ENCODE peak calls at places on chromosomes 5 and 9, in six cellular contexts. W, Q, O, V, F and U are unnamed samples.

GRCh38 chr9:37618817-37619216 is 26.4 kb upstream of the TOMM5 start:
- DNase-seq in W (no peak), Q (no peak), V (no peak), O (no peak), F (no peak), U (no peak)

GRCh38 chr5:98977723-98978122 is 48.9 kb upstream of the CHD1 start:
- DNase-seq in F (no peak), O (peak; percentile 93), W (no peak), Q (no peak), V (no peak), U (no peak)

GRCh38 chr5:37777472-37778135 is 62.2 kb downstream of the GDNF start:
- DNase-seq in Q (no peak), W (no peak), V (no peak), O (peak; percentile 34), F (no peak), U (no peak)

GRCh38 chr9:69785757-69786156 is 25.9 kb upstream of the PTAR1 start:
- DNase-seq in V (no peak), F (no peak), W (no peak), Q (no peak), O (no peak), U (no peak)

GRCh38 chr5:149367249-149367971 is 9.6 kb downstream of the PCYOX1L start:
- DNase-seq in W (peak; percentile 96), Q (peak; percentile 75), O (peak; percentile 62), F (peak; percentile 68), V (no peak), U (peak; percentile 82)

GRCh38 chr9:2967779-2968178 is 123.9 kb upstream of the PUM3 start:
- DNase-seq in O (no peak), F (no peak), Q (no peak), V (no peak), W (no peak), U (no peak)

GRCh38 chr5:84821924-84822323 is 437.2 kb upstream of the EDIL3 start:
- DNase-seq in V (no peak), O (no peak), Q (no peak), W (no peak), F (no peak), U (no peak)

GRCh38 chr9:98989036-98990000 is 45.6 kb downstream of the COL15A1 start:
- DNase-seq in O (no peak), F (no peak), Q (peak; percentile 82), V (peak; percentile 69), W (peak; percentile 86), U (no peak)

GRCh38 chr5:129766798-129767197 is 18.9 kb downstream of the MINAR2 start:
- DNase-seq in W (no peak), V (no peak), F (no peak), Q (no peak), O (no peak), U (no peak)

GRCh38 chr5:116652196-116652729 is 77.6 kb upstream of the SEMA6A start:
- DNase-seq in V (peak; percentile 51), Q (no peak), O (no peak), W (no peak), F (no peak), U (no peak)

GRCh38 chr9:130599625-130600024 is 20.2 kb downstream of the FUBP3 start:
- DNase-seq in W (no peak), Q (no peak), O (no peak), V (no peak), F (no peak), U (no peak)

GRCh38 chr5:180802325-180803180 is at the start of gene MGAT1:
- DNase-seq in O (peak; percentile 86), W (peak; percentile 79), V (peak; percentile 81), Q (peak; percentile 91), F (peak; percentile 92), U (peak; percentile 84)

GRCh38 chr5:44868541-44868940 is 59.8 kb downstream of the MRPS30 start:
- DNase-seq in O (no peak), V (no peak), W (no peak), Q (no peak), F (no peak), U (no peak)

GRCh38 chr5:80793354-80793753 is 138.6 kb upstream of the DHFR start:
- DNase-seq in V (no peak), W (no peak), O (no peak), F (no peak), Q (no peak), U (no peak)

GRCh38 chr5:150412319-150413175 is at the start of gene CD74:
- DNase-seq in Q (peak; percentile 94), O (peak; percentile 95), W (no peak), F (peak; percentile 85), V (peak; percentile 32), U (peak; percentile 55)
- TF ChIP-seq POLR2A in Q (peak; percentile 93), O (no peak), W (no peak), F (peak; percentile 15), V (peak; percentile 40), U (no peak)

GRCh38 chr5:179698935-179699639 is at the start of gene CANX:
- DNase-seq in O (no peak), V (no peak), F (no peak), Q (no peak), W (peak; percentile 44), U (no peak)

GRCh38 chr5:179696605-179697004 is 2.2 kb upstream of the CANX start:
- DNase-seq in O (no peak), V (no peak), Q (no peak), F (no peak), W (no peak), U (no peak)

GRCh38 chr5:179699640-179700298 is 1.0 kb downstream of the CANX start:
- DNase-seq in Q (peak; percentile 53), O (no peak), F (no peak), V (no peak), W (peak; percentile 52), U (peak; percentile 74)

GRCh38 chr5:179697108-179697507 is 1.7 kb upstream of the CANX start:
- DNase-seq in F (no peak), V (no peak), W (no peak), O (no peak), Q (no peak), U (no peak)

GRCh38 chr5:179697993-179698934 is 503 bp upstream of the CANX start:
- DNase-seq in F (peak; percentile 99), W (peak; percentile 99), Q (peak; percentile 99), V (peak; percentile 99), O (peak; percentile 99), U (peak; percentile 100)
- TF ChIP-seq POLR2A in F (peak; percentile 71), W (peak; percentile 93), Q (peak; percentile 92), V (peak; percentile 90), O (peak; percentile 24), U (peak; percentile 96)

DNA sequence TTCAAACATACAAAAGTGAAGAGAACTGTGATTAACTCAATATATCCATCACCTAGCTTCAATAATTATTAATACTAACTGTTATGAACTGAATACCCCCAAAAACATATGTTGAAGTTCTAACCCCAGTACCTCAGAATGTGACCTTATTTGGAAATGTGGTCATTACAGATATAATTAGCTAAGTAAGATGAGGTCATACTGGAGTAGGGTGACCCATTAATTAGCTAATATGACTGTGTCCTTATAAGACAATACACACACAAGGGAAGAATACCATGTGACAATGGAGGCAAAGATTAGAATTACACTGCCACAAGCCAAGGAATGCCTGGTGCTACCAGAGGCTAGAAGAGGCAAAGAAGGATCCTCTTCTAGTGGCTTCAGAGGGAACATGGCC is 7.8 kb downstream of the RRAGA start:
- DNase-seq in Q (no peak), V (no peak), F (no peak), O (no peak), W (no peak), U (peak; percentile 13)
- TF ChIP-seq POLR2A in Q (no peak), V (no peak), F (no peak), O (no peak), W (no peak), U (no peak)

DNA sequence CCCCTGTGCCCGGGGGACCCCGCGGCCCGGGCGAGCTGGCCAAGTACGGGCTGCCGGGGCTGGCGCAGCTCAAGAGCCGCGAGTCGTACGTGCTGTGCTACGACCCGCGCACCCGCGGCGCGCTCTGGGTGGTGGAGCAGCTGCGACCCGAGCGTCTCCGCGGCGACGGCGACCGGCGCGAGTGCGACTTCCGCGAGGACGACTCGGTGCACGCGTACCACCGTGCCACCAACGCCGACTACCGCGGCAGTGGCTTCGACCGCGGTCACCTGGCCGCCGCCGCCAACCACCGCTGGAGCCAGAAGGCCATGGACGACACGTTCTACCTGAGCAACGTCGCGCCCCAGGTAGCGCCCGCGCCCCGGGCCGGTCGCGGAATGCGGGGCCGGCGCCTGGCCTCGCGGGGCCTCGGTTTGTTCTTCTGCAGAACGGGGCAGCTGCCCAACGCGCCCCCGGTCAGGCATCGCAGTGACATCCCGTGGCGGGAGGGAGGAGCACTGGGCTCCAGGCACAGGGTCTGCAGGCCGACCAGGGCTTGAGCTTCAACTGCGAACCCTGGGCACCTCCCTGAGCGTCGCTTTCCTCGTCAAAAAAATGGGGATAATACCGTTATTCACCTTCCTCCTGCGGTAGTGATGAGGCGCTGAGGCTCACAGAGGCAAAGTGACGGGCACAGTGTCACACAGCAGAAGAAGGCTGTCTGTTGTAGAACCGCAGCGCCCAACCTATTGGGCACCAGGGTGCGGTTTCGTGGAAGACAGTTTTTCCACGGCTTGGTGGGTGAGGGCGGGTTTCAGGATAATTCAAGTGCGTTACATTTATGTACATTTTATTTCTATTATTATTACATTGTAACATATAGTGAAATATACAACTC is 777 bp downstream of the ENDOG start:
- DNase-seq in V (no peak), F (no peak), O (peak; percentile 50), Q (peak; percentile 40), W (peak; percentile 35), U (no peak)
- TF ChIP-seq POLR2A in V (no peak), F (no peak), O (no peak), Q (no peak), W (no peak), U (no peak)

DNA sequence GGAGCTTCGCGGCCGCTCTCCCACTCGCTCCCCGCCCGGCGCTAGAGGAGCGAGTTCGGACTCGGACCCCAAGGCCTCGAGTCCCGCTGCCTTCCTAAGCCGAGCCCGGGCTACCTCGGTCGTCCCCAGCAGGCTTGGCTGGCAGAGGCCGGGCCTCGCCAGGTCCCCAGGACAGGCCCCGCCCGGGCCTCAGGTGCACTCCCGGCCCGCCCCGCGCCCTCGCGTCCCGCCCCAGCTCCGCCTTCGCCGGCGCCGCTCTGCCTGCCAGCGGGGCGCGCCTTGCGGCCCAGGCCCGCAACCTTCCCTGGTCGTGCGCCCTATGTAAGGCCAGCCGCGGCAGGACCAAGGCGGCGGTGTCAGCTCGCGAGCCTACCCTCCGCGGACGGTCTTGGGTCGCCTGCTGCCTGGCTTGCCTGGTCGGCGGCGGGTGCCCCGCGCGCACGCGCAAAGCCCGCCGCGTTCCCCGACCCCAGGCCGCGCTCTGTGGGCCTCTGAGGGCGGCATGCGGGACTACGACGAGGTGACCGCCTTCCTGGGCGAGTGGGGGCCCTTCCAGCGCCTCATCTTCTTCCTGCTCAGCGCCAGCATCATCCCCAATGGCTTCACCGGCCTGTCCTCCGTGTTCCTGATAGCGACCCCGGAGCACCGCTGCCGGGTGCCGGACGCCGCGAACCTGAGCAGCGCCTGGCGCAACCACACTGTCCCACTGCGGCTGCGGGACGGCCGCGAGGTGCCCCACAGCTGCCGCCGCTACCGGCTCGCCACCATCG is at the start of gene SLC22A5:
- DNase-seq in Q (peak; percentile 70), V (peak; percentile 61), F (peak; percentile 78), W (peak; percentile 62), O (peak; percentile 88), U (peak; percentile 79)
- TF ChIP-seq POLR2A in Q (peak; percentile 75), V (peak; percentile 95), F (peak; percentile 14), W (peak; percentile 65), O (no peak), U (peak; percentile 66)